ENCODE peak calls at places on chromosome 7, in ten cellular contexts. Q is lower lobe of right lung, U is RWPE2, Y is transverse colon, N is hepatocyte, D is aorta, O is mesendoderm, Z is NT2/D1, E is neural progenitor cell, V is stomach. C is an unnamed sample. For H3K4me1, the result is how much of the 10 kb centered on the place peaks cover.

GRCh38 chr7:63073286-63073685 is 925.4 kb upstream of the ZNF722 start:
- DNase-seq in Q (no peak), U (no peak), Y (no peak), N (no peak), D (no peak), O (no peak), Z (no peak), E (no peak), V (no peak), C (no peak)

GRCh38 chr7:27431465-27431864 is 188.9 kb downstream of the EVX1 start:
- DNase-seq in Q (no peak), U (no peak), Y (no peak), N (no peak), D (no peak), O (no peak), Z (no peak), E (no peak), V (no peak), C (no peak)

GRCh38 chr7:44262031-44262430 is 61.3 kb downstream of the YKT6 start:
- DNase-seq in Q (no peak), U (no peak), Y (no peak), N (no peak), D (no peak), O (no peak), Z (no peak), E (no peak), V (no peak), C (no peak)

GRCh38 chr7:31465285-31465684 is 48.6 kb upstream of the ITPRID1 start:
- DNase-seq in Q (no peak), U (no peak), Y (no peak), N (no peak), D (no peak), O (no peak), Z (no peak), E (no peak), V (no peak), C (no peak)

GRCh38 chr7:29609162-29610030 is 45.8 kb downstream of the PRR15 start:
- DNase-seq in Q (no peak), U (no peak), Y (peak), N (peak), D (no peak), O (peak), Z (no peak), E (peak), V (peak), C (peak)

GRCh38 chr7:47801423-47801822 is 146.8 kb downstream of the PKD1L1 start:
- DNase-seq in Q (no peak), U (no peak), Y (no peak), N (no peak), D (no peak), O (no peak), Z (no peak), E (no peak), V (no peak), C (no peak)

GRCh38 chr7:131042269-131043160 is 285.2 kb upstream of the MKLN1 start:
- DNase-seq in Q (no peak), U (no peak), Y (no peak), N (no peak), D (no peak), O (peak), Z (peak), E (peak), V (no peak), C (no peak)

GRCh38 chr7:159086301-159086925 is 58.3 kb downstream of the VIPR2 start:
- DNase-seq in Q (no peak), U (peak), Y (peak), N (no peak), D (peak), O (no peak), Z (no peak), E (no peak), V (no peak), C (no peak)

GRCh38 chr7:25031007-25031406 is 51.0 kb upstream of the OSBPL3 start:
- DNase-seq in Q (no peak), U (no peak), Y (peak), N (no peak), D (no peak), O (no peak), Z (no peak), E (no peak), V (no peak), C (peak)

GRCh38 chr7:132422502-132423101 is 153.7 kb downstream of the PLXNA4 start:
- DNase-seq in Q (no peak), U (no peak), Y (no peak), N (peak), D (no peak), O (no peak), Z (no peak), E (no peak), V (no peak), C (no peak)

GRCh38 chr7:157817433-157817832 is 480.6 kb downstream of the DNAJB6 start:
- DNase-seq in Q (peak), U (no peak), Y (no peak), N (no peak), D (peak), O (no peak), Z (no peak), E (no peak), V (no peak), C (no peak)

GRCh38 chr7:130917669-130918128 is 183.7 kb upstream of the KLF14 start:
- DNase-seq in Q (no peak), U (no peak), Y (no peak), N (no peak), D (no peak), O (no peak), Z (no peak), E (no peak), V (no peak), C (peak)

GRCh38 chr7:156152380-156152779 is 340.1 kb upstream of the SHH start:
- DNase-seq in Q (no peak), U (no peak), Y (no peak), N (peak), D (no peak), O (no peak), Z (no peak), E (no peak), V (no peak), C (no peak)

GRCh38 chr7:37357277-37357996 is 91.2 kb downstream of the ELMO1 start:
- DNase-seq in Q (no peak), U (no peak), Y (no peak), N (no peak), D (no peak), O (peak), Z (no peak), E (no peak), V (no peak), C (no peak)

GRCh38 chr7:37360469-37360868 is 88.2 kb downstream of the ELMO1 start:
- DNase-seq in Q (no peak), U (no peak), Y (no peak), N (no peak), D (no peak), O (no peak), Z (no peak), E (no peak), V (no peak), C (no peak)

GRCh38 chr7:37359662-37360444 is 88.8 kb downstream of the ELMO1 start:
- DNase-seq in Q (no peak), U (no peak), Y (no peak), N (no peak), D (no peak), O (no peak), Z (no peak), E (no peak), V (no peak), C (no peak)

GRCh38 chr7:37362802-37363201 is 85.9 kb downstream of the ELMO1 start:
- DNase-seq in Q (no peak), U (no peak), Y (no peak), N (no peak), D (no peak), O (no peak), Z (no peak), E (no peak), V (no peak), C (no peak)

GRCh38 chr7:37359180-37359579 is 89.5 kb downstream of the ELMO1 start:
- DNase-seq in Q (no peak), U (no peak), Y (no peak), N (no peak), D (no peak), O (no peak), Z (no peak), E (no peak), V (no peak), C (no peak)
- H3K4me1 ChIP-seq in Q (under half), U (under half), Y (under half), N (under half), D (under half), O (under half), Z (under half), E (under half), V (under half), C (under half)

DNA sequence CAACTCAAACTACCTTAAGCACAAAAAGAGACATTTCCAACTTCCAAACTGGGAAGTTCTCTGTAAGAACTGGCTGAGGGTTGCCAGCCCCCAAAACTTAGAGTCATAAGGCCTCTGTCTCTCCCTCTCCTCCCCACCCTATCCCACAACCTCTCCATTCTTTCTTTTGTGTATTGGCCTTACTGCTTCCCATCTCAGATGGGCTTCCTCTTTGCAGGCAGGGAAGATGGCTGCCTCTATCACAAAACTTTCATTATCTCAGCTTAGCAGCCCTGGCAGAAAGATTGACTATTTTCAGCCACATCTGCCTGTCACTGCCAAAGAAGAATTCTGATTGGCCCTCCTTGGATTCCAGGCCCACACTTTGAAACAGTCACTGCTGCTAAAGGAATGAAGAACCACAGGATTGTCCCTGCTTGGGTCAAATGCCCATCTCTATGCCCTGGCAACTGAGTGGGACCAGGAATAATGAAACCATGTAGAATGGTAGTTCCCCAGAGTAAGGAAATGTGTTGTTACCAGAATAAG is 58.0 kb upstream of the PRKAR2B start:
- DNase-seq in Q (no peak), U (no peak), Y (no peak), N (no peak), D (no peak), O (no peak), Z (no peak), E (no peak), V (no peak), C (no peak)
- H3K4me1 ChIP-seq in Q (under half), U (under half), Y (under half), N (under half), D (under half), O (under half), Z (under half), E (under half), V (under half), C (under half)

GRCh38 chr7:18499407-18500197 is 4.1 kb downstream of the HDAC9 start:
- DNase-seq in Q (no peak), U (no peak), Y (no peak), N (peak), D (no peak), O (no peak), Z (no peak), E (no peak), V (peak), C (no peak)

GRCh38 chr7:18498327-18498726 is 2.8 kb downstream of the HDAC9 start:
- DNase-seq in Q (no peak), U (no peak), Y (no peak), N (no peak), D (no peak), O (no peak), Z (no peak), E (no peak), V (no peak), C (no peak)

GRCh38 chr7:18505870-18506460 is 10.4 kb downstream of the HDAC9 start:
- DNase-seq in Q (no peak), U (no peak), Y (no peak), N (peak), D (no peak), O (no peak), Z (no peak), E (no peak), V (no peak), C (peak)

GRCh38 chr7:18504965-18505364 is 9.4 kb downstream of the HDAC9 start:
- DNase-seq in Q (no peak), U (no peak), Y (no peak), N (no peak), D (no peak), O (no peak), Z (no peak), E (peak), V (no peak), C (no peak)

DNA sequence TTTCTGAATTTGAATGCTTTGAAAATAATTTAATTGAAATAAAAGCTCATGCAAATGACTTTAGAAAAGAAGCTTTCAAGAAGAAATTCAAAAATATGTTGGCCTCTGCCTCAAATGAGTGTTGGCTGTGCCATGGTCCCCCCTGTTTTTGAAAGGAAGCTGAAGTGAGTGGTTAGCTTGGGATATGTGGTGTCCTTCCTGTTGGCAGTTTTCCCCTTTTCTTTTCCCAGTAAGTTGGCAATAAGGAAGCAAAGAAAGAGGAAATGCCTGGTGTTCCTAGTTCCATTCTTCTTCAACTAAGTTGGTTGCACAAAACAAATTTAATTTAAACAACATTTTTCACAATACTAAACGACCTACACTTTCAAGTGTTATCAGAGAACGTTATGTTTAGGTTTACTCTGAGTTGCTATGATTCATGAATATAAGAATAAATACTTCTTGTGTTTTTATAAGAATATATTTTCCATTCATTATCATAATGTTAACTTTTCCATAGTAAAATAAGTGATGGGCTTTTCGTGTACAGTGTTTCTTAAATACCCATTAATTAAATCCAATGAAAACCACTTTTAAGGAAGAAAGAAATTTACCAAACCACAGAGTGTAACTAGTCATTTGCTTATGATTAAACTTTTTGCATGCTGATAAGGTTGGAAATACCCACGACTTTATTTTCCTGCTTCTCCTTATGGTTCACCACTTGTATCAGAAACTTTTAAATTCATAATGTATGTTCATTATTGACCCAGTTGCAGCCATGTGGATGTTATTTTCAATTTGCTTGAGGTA is 7.7 kb downstream of the HDAC9 start:
- DNase-seq in Q (no peak), U (no peak), Y (no peak), N (no peak), D (no peak), O (no peak), Z (no peak), E (no peak), V (no peak), C (peak)
- H3K4me1 ChIP-seq in Q (under half), U (under half), Y (under half), N (under half), D (under half), O (under half), Z (under half), E (under half), V (under half), C (under half)

GRCh38 chr7:116227678-116228239 is 17.4 kb downstream of the TES start:
- DNase-seq in Q (no peak), U (no peak), Y (no peak), N (no peak), D (no peak), O (no peak), Z (no peak), E (no peak), V (no peak), C (peak)

GRCh38 chr7:116230191-116231005 is 20.1 kb downstream of the TES start:
- DNase-seq in Q (no peak), U (no peak), Y (no peak), N (no peak), D (no peak), O (no peak), Z (no peak), E (no peak), V (no peak), C (no peak)

GRCh38 chr7:116229359-116229758 is 19.0 kb downstream of the TES start:
- DNase-seq in Q (no peak), U (no peak), Y (no peak), N (no peak), D (no peak), O (no peak), Z (no peak), E (no peak), V (no peak), C (no peak)

GRCh38 chr7:116226664-116227063 is 16.3 kb downstream of the TES start:
- DNase-seq in Q (no peak), U (no peak), Y (no peak), N (no peak), D (no peak), O (no peak), Z (no peak), E (no peak), V (no peak), C (no peak)

DNA sequence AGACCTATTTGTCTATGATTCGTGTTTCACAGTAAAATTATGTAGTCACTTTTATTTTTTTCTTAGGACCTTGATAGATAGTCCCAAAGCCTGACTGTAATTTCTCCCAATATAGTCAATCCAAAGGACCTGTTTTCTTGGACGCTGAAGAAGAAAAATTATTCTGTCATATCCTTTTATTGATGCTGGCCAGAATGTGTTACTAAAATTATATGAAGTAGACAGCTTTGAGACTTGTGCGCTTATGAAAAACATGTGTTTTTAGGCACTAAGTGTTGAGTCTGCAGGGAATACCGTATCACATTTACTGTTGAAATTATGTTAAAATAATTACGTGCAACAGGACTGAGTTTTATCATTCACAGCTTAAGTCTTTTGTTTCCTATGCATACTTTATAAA is 17.9 kb downstream of the TES start:
- DNase-seq in Q (no peak), U (no peak), Y (no peak), N (no peak), D (no peak), O (no peak), Z (no peak), E (no peak), V (no peak), C (no peak)
- H3K4me1 ChIP-seq in Q (half or more), U (half or more), Y (under half), N (under half), D (under half), O (under half), Z (under half), E (under half), V (under half), C (under half)

GRCh38 chr7:105653441-105654005 is 72.2 kb upstream of the EFCAB10 start:
- DNase-seq in Q (no peak), U (no peak), Y (no peak), N (peak), D (no peak), O (no peak), Z (no peak), E (no peak), V (peak), C (no peak)

GRCh38 chr7:105652359-105652993 is 71.2 kb upstream of the EFCAB10 start:
- DNase-seq in Q (peak), U (no peak), Y (peak), N (peak), D (peak), O (peak), Z (peak), E (peak), V (peak), C (peak)

GRCh38 chr7:105654994-105655900 is 74.0 kb upstream of the EFCAB10 start:
- DNase-seq in Q (no peak), U (no peak), Y (peak), N (peak), D (no peak), O (peak), Z (peak), E (peak), V (peak), C (no peak)

GRCh38 chr7:105655901-105656380 is 74.6 kb upstream of the EFCAB10 start:
- DNase-seq in Q (no peak), U (no peak), Y (no peak), N (no peak), D (no peak), O (no peak), Z (no peak), E (no peak), V (no peak), C (no peak)

DNA sequence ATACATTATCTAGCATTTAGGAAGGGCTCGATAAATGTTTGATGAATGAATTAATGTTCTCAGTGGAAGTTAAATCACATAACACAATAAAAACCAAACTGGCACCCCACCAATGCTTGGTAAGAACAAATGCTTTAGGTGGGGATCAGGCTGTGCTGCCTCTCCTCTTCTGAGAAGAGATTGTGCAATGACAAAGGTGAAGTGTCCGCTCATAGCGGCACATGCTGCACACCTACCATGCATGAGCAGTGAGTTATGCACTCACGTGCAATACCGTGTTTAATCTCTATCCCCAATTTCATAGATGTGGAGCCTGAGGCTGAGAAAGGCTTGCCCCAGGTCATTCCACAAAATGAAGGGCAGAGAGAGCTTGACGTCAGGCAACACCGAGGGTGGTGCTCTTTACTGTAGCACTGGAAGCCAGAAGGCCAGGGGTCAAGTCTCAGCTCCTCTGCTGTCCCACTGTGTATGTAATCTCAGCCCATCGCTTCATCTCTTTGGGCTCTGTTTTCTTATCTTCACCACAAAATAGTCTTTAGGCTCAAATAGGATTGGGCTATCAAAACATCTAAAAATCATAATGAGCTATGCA is 72.9 kb upstream of the EFCAB10 start:
- DNase-seq in Q (no peak), U (no peak), Y (no peak), N (no peak), D (no peak), O (peak), Z (no peak), E (no peak), V (no peak), C (no peak)
- H3K4me1 ChIP-seq in Q (under half), U (under half), Y (under half), N (under half), D (under half), O (under half), Z (under half), E (under half), V (under half), C (under half)

DNA sequence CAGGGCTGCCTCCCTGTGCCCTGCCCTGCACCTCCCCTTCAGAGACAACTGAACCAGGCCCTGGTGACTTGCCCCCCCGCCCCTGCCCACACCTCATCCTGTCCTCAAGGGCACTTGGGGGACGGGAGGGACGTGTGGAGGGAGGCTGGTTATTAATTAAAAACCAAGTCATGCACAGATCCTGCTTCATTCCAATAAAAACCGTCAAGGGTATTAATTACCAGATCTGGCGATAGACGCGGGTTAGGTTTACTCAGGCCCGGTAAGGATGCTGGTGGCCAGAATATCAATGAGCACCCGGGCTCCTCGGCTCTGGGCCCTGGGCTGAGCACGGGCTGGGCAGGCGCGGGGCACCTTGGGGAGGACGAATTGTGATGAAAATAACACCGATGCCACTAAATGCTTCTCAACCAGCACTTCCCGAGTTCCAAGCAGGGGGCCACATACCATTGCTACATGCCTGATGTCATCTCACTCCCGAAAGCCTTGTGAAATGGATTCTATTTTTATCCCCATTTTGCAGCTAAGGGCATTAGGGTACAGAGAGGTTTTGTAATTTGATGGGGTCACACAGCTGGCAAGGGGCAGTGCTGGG is 24.5 kb upstream of the GTF2IRD1 start:
- DNase-seq in Q (no peak), U (no peak), Y (no peak), N (no peak), D (peak), O (peak), Z (peak), E (peak), V (no peak), C (no peak)
- H3K4me1 ChIP-seq in Q (under half), U (under half), Y (under half), N (under half), D (under half), O (under half), Z (under half), E (under half), V (under half), C (under half)